ENCODE peak calls at places on chromosomes 4 and X, in four cellular contexts. One of them, this sample, is unnamed.

GRCh38 chr4:111991797-111992196 is 153.5 kb upstream of the FAM241A start:
- DNase-seq in OCI-LY7: no peak
- DNase-seq in SJSA1: peak
- DNase-seq in caudate nucleus: no peak
- DNase-seq in this sample: peak

GRCh38 chr4:154743683-154744340 is at the start of gene LRAT:
- DNase-seq in OCI-LY7: no peak
- DNase-seq in SJSA1: no peak
- DNase-seq in caudate nucleus: peak
- DNase-seq in this sample: peak

GRCh38 chr4:147799986-147800555 is 68.2 kb downstream of the ARHGAP10 start:
- DNase-seq in OCI-LY7: no peak
- DNase-seq in SJSA1: peak
- DNase-seq in caudate nucleus: no peak
- DNase-seq in this sample: no peak

GRCh38 chr4:135277116-135277979 is 1075.8 kb upstream of the PABPC4L start:
- DNase-seq in OCI-LY7: no peak
- DNase-seq in SJSA1: no peak
- DNase-seq in caudate nucleus: no peak
- DNase-seq in this sample: no peak

GRCh38 chr4:78706302-78706701 is 69.8 kb upstream of the BMP2K start:
- DNase-seq in OCI-LY7: no peak
- DNase-seq in SJSA1: no peak
- DNase-seq in caudate nucleus: no peak
- DNase-seq in this sample: no peak

GRCh38 chrX:20252392-20253231 is 14.1 kb downstream of the RPS6KA3 start:
- DNase-seq in OCI-LY7: peak
- DNase-seq in SJSA1: peak
- DNase-seq in caudate nucleus: no peak
- DNase-seq in this sample: peak

GRCh38 chr4:102825261-102826071 is 1.9 kb downstream of the UBE2D3 start:
- DNase-seq in OCI-LY7: peak
- DNase-seq in SJSA1: peak
- DNase-seq in caudate nucleus: peak
- DNase-seq in this sample: peak

GRCh38 chr4:78656968-78657445 is 105.4 kb downstream of the ANXA3 start:
- DNase-seq in OCI-LY7: peak
- DNase-seq in SJSA1: no peak
- DNase-seq in caudate nucleus: no peak
- DNase-seq in this sample: no peak

GRCh38 chr4:184942447-184943425 is 75.6 kb upstream of the HELT start:
- DNase-seq in OCI-LY7: no peak
- DNase-seq in SJSA1: no peak
- DNase-seq in caudate nucleus: no peak
- DNase-seq in this sample: no peak

GRCh38 chr4:120070191-120070590 is 3.5 kb upstream of the MAD2L1 start:
- DNase-seq in OCI-LY7: no peak
- DNase-seq in SJSA1: no peak
- DNase-seq in caudate nucleus: no peak
- DNase-seq in this sample: peak

GRCh38 chr4:129239088-129239487 is 143.1 kb downstream of the C4orf33 start:
- DNase-seq in OCI-LY7: no peak
- DNase-seq in SJSA1: no peak
- DNase-seq in caudate nucleus: no peak
- DNase-seq in this sample: peak

GRCh38 chr4:72553540-72553939 is 15.5 kb downstream of the ADAMTS3 start:
- DNase-seq in OCI-LY7: no peak
- DNase-seq in SJSA1: no peak
- DNase-seq in caudate nucleus: no peak
- DNase-seq in this sample: no peak

GRCh38 chr4:121353213-121353612 is 27.6 kb downstream of the QRFPR start:
- DNase-seq in OCI-LY7: no peak
- DNase-seq in SJSA1: no peak
- DNase-seq in caudate nucleus: no peak
- DNase-seq in this sample: no peak

GRCh38 chr4:139848043-139848442 is 182.4 kb downstream of the MGST2 start:
- DNase-seq in OCI-LY7: no peak
- DNase-seq in SJSA1: no peak
- DNase-seq in caudate nucleus: no peak
- DNase-seq in this sample: no peak

GRCh38 chr4:48698029-48698901 is 81.8 kb downstream of the FRYL start:
- DNase-seq in OCI-LY7: no peak
- DNase-seq in SJSA1: peak
- DNase-seq in caudate nucleus: no peak
- DNase-seq in this sample: peak

GRCh38 chrX:48969471-48969870 is 2.2 kb downstream of the KCND1 start:
- DNase-seq in OCI-LY7: no peak
- DNase-seq in SJSA1: no peak
- DNase-seq in caudate nucleus: no peak
- DNase-seq in this sample: no peak

GRCh38 chr4:27702710-27703431 is 842.2 kb downstream of the STIM2 start:
- DNase-seq in OCI-LY7: peak
- DNase-seq in SJSA1: no peak
- DNase-seq in caudate nucleus: no peak
- DNase-seq in this sample: peak

GRCh38 chr4:156594619-156595018 is 377.0 kb downstream of the PDGFC start:
- DNase-seq in OCI-LY7: no peak
- DNase-seq in SJSA1: no peak
- DNase-seq in caudate nucleus: no peak
- DNase-seq in this sample: no peak

GRCh38 chr4:122533841-122534240 is 77.3 kb upstream of the IL2 start:
- DNase-seq in OCI-LY7: no peak
- DNase-seq in SJSA1: no peak
- DNase-seq in caudate nucleus: no peak
- DNase-seq in this sample: no peak

GRCh38 chrX:45714864-45715263 is 514.2 kb upstream of the DIPK2B start:
- DNase-seq in OCI-LY7: no peak
- DNase-seq in SJSA1: no peak
- DNase-seq in caudate nucleus: no peak
- DNase-seq in this sample: peak

GRCh38 chr4:63566658-63567057 is 842.6 kb downstream of the TECRL start:
- DNase-seq in OCI-LY7: no peak
- DNase-seq in SJSA1: no peak
- DNase-seq in caudate nucleus: no peak
- DNase-seq in this sample: no peak

GRCh38 chr4:54542540-54543041 is 115.2 kb upstream of the KIT start:
- DNase-seq in OCI-LY7: no peak
- DNase-seq in SJSA1: no peak
- DNase-seq in caudate nucleus: no peak
- DNase-seq in this sample: no peak

GRCh38 chr4:110020681-110021443 is 108.2 kb downstream of the EGF start:
- DNase-seq in OCI-LY7: no peak
- DNase-seq in SJSA1: no peak
- DNase-seq in caudate nucleus: no peak
- DNase-seq in this sample: no peak

GRCh38 chr4:8702020-8702495 is 109.5 kb downstream of the CPZ start:
- DNase-seq in OCI-LY7: no peak
- DNase-seq in SJSA1: no peak
- DNase-seq in caudate nucleus: no peak
- DNase-seq in this sample: no peak

GRCh38 chrX:2784026-2784425 is 32.2 kb downstream of the XG start:
- DNase-seq in OCI-LY7: no peak
- DNase-seq in SJSA1: no peak
- DNase-seq in caudate nucleus: no peak
- DNase-seq in this sample: no peak

GRCh38 chrX:68647156-68647957 is at the start of gene STARD8:
- DNase-seq in OCI-LY7: no peak
- DNase-seq in SJSA1: peak
- DNase-seq in caudate nucleus: no peak
- DNase-seq in this sample: peak

GRCh38 chrX:24526616-24527015 is 61.5 kb downstream of the PDK3 start:
- DNase-seq in OCI-LY7: no peak
- DNase-seq in SJSA1: no peak
- DNase-seq in caudate nucleus: no peak
- DNase-seq in this sample: no peak

GRCh38 chr4:98193459-98194105 is 50.3 kb upstream of the STPG2 start:
- DNase-seq in OCI-LY7: no peak
- DNase-seq in SJSA1: no peak
- DNase-seq in caudate nucleus: no peak
- DNase-seq in this sample: no peak

GRCh38 chrX:53481093-53481492 is 46.9 kb upstream of the HSD17B10 start:
- DNase-seq in OCI-LY7: no peak
- DNase-seq in SJSA1: no peak
- DNase-seq in caudate nucleus: no peak
- DNase-seq in this sample: peak

GRCh38 chr4:5812506-5813229 is 80.2 kb downstream of the CRMP1 start:
- DNase-seq in OCI-LY7: peak
- DNase-seq in SJSA1: peak
- DNase-seq in caudate nucleus: no peak
- DNase-seq in this sample: peak

GRCh38 chr4:134780244-134780643 is 578.7 kb upstream of the PABPC4L start:
- DNase-seq in OCI-LY7: no peak
- DNase-seq in SJSA1: no peak
- DNase-seq in caudate nucleus: no peak
- DNase-seq in this sample: no peak

GRCh38 chr4:182465979-182466378 is 222.8 kb downstream of the TENM3 start:
- DNase-seq in OCI-LY7: no peak
- DNase-seq in SJSA1: no peak
- DNase-seq in caudate nucleus: no peak
- DNase-seq in this sample: no peak

GRCh38 chrX:118745570-118745969 is 18.2 kb downstream of the IL13RA1 start:
- DNase-seq in OCI-LY7: no peak
- DNase-seq in SJSA1: no peak
- DNase-seq in caudate nucleus: no peak
- DNase-seq in this sample: peak
- H3K27ac ChIP-seq in OCI-LY7: no peak
- H3K27ac ChIP-seq in SJSA1: no peak
- H3K27ac ChIP-seq in caudate nucleus: no peak
- H3K27ac ChIP-seq in this sample: no peak

GRCh38 chr4:10024303-10024702 is 3.0 kb upstream of the SLC2A9 start:
- DNase-seq in OCI-LY7: no peak
- DNase-seq in SJSA1: no peak
- DNase-seq in caudate nucleus: no peak
- DNase-seq in this sample: no peak

GRCh38 chr4:10022346-10023049 is 1.2 kb upstream of the SLC2A9 start:
- DNase-seq in OCI-LY7: no peak
- DNase-seq in SJSA1: no peak
- DNase-seq in caudate nucleus: no peak
- DNase-seq in this sample: no peak

GRCh38 chr4:10023806-10024205 is 2.5 kb upstream of the SLC2A9 start:
- DNase-seq in OCI-LY7: no peak
- DNase-seq in SJSA1: no peak
- DNase-seq in caudate nucleus: no peak
- DNase-seq in this sample: peak

GRCh38 chr4:10020871-10021676 is at the start of gene SLC2A9:
- DNase-seq in OCI-LY7: no peak
- DNase-seq in SJSA1: no peak
- DNase-seq in caudate nucleus: no peak
- DNase-seq in this sample: peak

DNA sequence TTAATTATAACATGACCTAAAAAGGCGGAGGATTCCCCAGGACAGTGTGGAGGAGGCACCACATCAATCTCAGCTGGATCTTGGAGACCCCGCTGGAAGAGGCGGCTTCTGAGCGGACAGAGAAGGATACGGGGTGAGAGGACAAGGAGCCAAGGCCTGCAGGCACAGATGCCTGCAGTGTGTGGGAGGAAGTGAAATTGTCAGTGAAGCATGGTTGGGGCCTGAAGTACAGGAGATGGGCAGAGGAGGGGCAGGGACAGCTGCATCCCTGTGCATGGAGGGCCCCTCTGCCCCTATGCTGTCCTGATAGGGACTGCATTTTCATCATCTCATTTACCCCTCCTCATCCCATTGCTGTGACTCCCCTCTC is 1.7 kb upstream of the SLC2A9 start:
- DNase-seq in OCI-LY7: peak
- DNase-seq in SJSA1: no peak
- DNase-seq in caudate nucleus: no peak
- DNase-seq in this sample: no peak
- H3K27ac ChIP-seq in OCI-LY7: no peak
- H3K27ac ChIP-seq in SJSA1: no peak
- H3K27ac ChIP-seq in caudate nucleus: no peak
- H3K27ac ChIP-seq in this sample: no peak

DNA sequence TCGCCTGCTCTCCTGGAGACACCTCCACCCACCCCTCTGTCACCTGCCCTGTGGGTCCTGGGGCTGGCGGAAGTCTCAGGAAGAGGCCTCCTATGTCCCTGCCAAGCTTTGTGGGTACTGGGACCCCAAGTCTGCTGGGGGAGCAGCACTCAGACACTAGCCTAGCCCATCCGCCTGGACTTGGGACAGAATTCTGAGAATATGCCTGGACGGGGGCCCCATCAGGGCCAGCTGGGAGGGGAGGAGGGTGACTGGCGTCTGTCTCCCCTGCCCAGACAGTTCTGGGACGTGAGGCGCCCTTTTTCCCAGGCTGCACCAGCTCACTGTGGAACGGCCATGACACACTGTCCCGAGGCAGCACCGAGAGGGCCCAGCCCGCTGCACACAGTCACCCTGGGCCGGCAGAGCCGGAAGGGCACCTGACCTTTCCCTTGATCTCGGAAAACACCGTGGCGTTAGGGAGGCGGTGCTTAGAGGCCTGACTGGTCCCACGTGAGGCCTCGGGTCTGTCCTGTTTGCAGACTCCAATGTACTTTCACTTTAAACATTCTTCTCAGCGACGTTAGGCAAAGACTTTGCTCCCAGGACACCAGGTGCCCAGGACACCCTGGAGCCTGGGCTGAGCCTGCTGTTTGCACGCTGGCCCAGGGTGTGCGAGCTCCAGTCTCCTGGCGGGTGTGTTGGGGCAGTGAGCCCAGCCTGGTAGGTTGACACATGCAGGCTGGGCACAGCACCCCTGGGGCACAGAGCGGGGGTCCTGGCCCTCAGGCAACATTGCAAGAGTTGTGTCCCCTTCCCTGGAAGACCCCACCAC is 700 bp downstream of the SLC26A1 start:
- DNase-seq in OCI-LY7: no peak
- DNase-seq in SJSA1: no peak
- DNase-seq in caudate nucleus: no peak
- DNase-seq in this sample: no peak
- H3K27ac ChIP-seq in OCI-LY7: no peak
- H3K27ac ChIP-seq in SJSA1: no peak
- H3K27ac ChIP-seq in caudate nucleus: no peak
- H3K27ac ChIP-seq in this sample: no peak

DNA sequence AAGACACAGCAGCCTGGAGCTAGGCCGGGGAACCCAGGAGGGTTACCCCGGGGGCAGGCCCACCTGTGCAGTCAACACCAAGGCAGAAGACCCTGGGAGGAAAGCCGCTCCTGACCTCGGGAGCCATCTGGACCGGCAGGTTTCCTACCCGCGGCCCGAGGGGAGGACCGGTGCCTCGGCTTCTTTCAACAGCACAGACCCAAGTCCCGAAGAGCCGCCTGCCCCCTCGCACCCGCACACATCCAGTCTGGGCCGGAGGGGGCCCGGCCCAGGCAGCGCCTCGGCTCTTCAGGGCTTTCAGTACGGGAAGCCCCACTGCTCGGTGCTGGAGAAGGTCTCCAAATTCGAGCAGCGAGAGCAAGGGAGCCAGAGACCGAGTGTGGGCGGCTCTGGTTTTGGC is 157.8 kb downstream of the SOWAHB start:
- DNase-seq in OCI-LY7: no peak
- DNase-seq in SJSA1: no peak
- DNase-seq in caudate nucleus: no peak
- DNase-seq in this sample: no peak
- H3K27ac ChIP-seq in OCI-LY7: no peak
- H3K27ac ChIP-seq in SJSA1: no peak
- H3K27ac ChIP-seq in caudate nucleus: no peak
- H3K27ac ChIP-seq in this sample: no peak

This sample was measured in GM23248.